ENCODE peak calls at places on chromosomes 5 and 9, in four cellular contexts. F is body of pancreas, H is activated B cell treated with CpG ODN at 0.5 μM for 24 hours, T is MM.1S. D is an unnamed sample.
A peak's percentile ranks its signal among the peaks of the same experiment; 100 is the strongest.

GRCh38 chr9:21267806-21268657 is 28.2 kb upstream of the IFNA14 start:
- DNase-seq in T (no peak), F (no peak), H (no peak), D (no peak)

GRCh38 chr9:128689293-128689770 is 310 bp downstream of the SET start:
- DNase-seq in F (peak; percentile 67), T (no peak), H (no peak), D (no peak)

GRCh38 chr9:91157891-91158660 is 203.6 kb downstream of the AUH start:
- DNase-seq in H (no peak), F (no peak), T (no peak), D (no peak)

GRCh38 chr9:134570726-134571325 is 70.8 kb upstream of the COL5A1 start:
- DNase-seq in H (no peak), F (peak; percentile 1), T (no peak), D (no peak)

GRCh38 chr9:76370656-76371055 is 23.6 kb downstream of the RFK start:
- DNase-seq in H (no peak), F (no peak), T (no peak), D (no peak)

GRCh38 chr5:180287868-180288267 is 4.0 kb downstream of the MAPK9 start:
- DNase-seq in H (no peak), T (no peak), F (no peak), D (no peak)

GRCh38 chr9:128406848-128407391 is 13.7 kb upstream of the CERCAM start:
- DNase-seq in H (no peak), F (no peak), T (no peak), D (no peak)

GRCh38 chr9:114908796-114909448 is 21.5 kb downstream of the TNFSF8 start:
- DNase-seq in H (no peak), F (no peak), T (peak; percentile 33), D (no peak)

GRCh38 chr5:126877011-126877410 is 100.1 kb downstream of the LMNB1 start:
- DNase-seq in F (no peak), H (no peak), T (no peak), D (no peak)

GRCh38 chr9:125025584-125025983 is 84.7 kb upstream of the GOLGA1 start:
- DNase-seq in F (no peak), H (no peak), T (no peak), D (no peak)

GRCh38 chr5:169474226-169474625 is 109.3 kb upstream of the SPDL1 start:
- DNase-seq in T (no peak), H (no peak), F (no peak), D (no peak)

GRCh38 chr5:134138416-134139376 is 24.2 kb downstream of the TCF7 start:
- DNase-seq in T (peak; percentile 33), H (peak; percentile 19), F (peak; percentile 8), D (no peak)

GRCh38 chr9:123724211-123724831 is 205.6 kb downstream of the DENND1A start:
- DNase-seq in H (no peak), F (no peak), T (peak; percentile 26), D (no peak)

GRCh38 chr5:131423056-131423455 is 159.2 kb downstream of the CDC42SE2 start:
- DNase-seq in T (no peak), F (no peak), H (no peak), D (no peak)

GRCh38 chr5:109865636-109866035 is 175.9 kb downstream of the MAN2A1 start:
- DNase-seq in T (no peak), F (peak; percentile 32), H (no peak), D (no peak)

GRCh38 chr9:112041536-112042243 is 133.4 kb downstream of the SUSD1 start:
- DNase-seq in T (no peak), H (no peak), F (peak; percentile 33), D (no peak)

GRCh38 chr5:2103940-2104339 is 221.2 kb upstream of the IRX4 start:
- DNase-seq in H (no peak), F (no peak), T (no peak), D (no peak)

GRCh38 chr5:891837-892389 is 688 bp downstream of the BRD9 start:
- DNase-seq in T (peak; percentile 11), H (peak; percentile 22), F (no peak), D (peak; percentile 28)

GRCh38 chr9:125843646-125844045 is 96.5 kb downstream of the PBX3 start:
- DNase-seq in F (no peak), T (no peak), H (no peak), D (no peak)

GRCh38 chr5:160747963-160748362 is 104.0 kb downstream of the ATP10B start:
- DNase-seq in H (no peak), T (peak; percentile 90), F (no peak), D (no peak)

GRCh38 chr5:83473344-83474169 is 2.0 kb downstream of the VCAN start:
- DNase-seq in H (peak; percentile 33), F (peak; percentile 70), T (peak; percentile 78), D (peak; percentile 92)

GRCh38 chr5:63794979-63795378 is 167.3 kb downstream of the HTR1A start:
- DNase-seq in T (no peak), H (no peak), F (no peak), D (no peak)

GRCh38 chr5:22541037-22541436 is 312.1 kb downstream of the CDH12 start:
- DNase-seq in F (no peak), H (no peak), T (no peak), D (no peak)

GRCh38 chr5:79186455-79186854 is 49.5 kb upstream of the JMY start:
- DNase-seq in H (no peak), F (no peak), T (no peak), D (no peak)

GRCh38 chr9:108053555-108054061 is 564.0 kb upstream of the KLF4 start:
- DNase-seq in H (no peak), F (peak; percentile 63), T (no peak), D (no peak)

GRCh38 chr9:38437193-38437823 is 13.1 kb upstream of the IGFBPL1 start:
- DNase-seq in F (peak; percentile 48), H (no peak), T (no peak), D (no peak)

GRCh38 chr9:121369595-121370265 is at the start of gene STOM:
- DNase-seq in T (peak; percentile 42), F (peak; percentile 78), H (no peak), D (no peak)

GRCh38 chr9:130268521-130269131 is 3.1 kb downstream of the HMCN2 start:
- DNase-seq in T (no peak), F (no peak), H (no peak), D (no peak)

GRCh38 chr5:141958773-141959172 is 771 bp upstream of the PCDH12 start:
- DNase-seq in F (no peak), H (no peak), T (no peak), D (no peak)

GRCh38 chr5:72271696-72272095 is 48.3 kb downstream of the MRPS27 start:
- DNase-seq in T (no peak), F (no peak), H (no peak), D (no peak)

GRCh38 chr9:93210324-93210973 is 26.5 kb downstream of the WNK2 start:
- DNase-seq in F (no peak), T (no peak), H (no peak), D (no peak)

GRCh38 chr5:142717582-142718215 is 31.8 kb upstream of the FGF1 start:
- DNase-seq in F (no peak), T (peak; percentile 12), H (no peak), D (no peak)

GRCh38 chr5:145991044-145991575 is 54.7 kb downstream of the SH3RF2 start:
- DNase-seq in T (no peak), F (no peak), H (no peak), D (no peak)

GRCh38 chr9:114434878-114435311 is 47.1 kb upstream of the AKNA start:
- DNase-seq in F (peak; percentile 19), T (peak; percentile 17), H (no peak), D (peak; percentile 20)

GRCh38 chr5:125446986-125447385 is 700.5 kb upstream of the ZNF608 start:
- DNase-seq in T (no peak), F (no peak), H (no peak), D (no peak)

GRCh38 chr5:9350301-9350797 is 195.5 kb downstream of the SEMA5A start:
- DNase-seq in T (no peak), H (no peak), F (no peak), D (no peak)

DNA sequence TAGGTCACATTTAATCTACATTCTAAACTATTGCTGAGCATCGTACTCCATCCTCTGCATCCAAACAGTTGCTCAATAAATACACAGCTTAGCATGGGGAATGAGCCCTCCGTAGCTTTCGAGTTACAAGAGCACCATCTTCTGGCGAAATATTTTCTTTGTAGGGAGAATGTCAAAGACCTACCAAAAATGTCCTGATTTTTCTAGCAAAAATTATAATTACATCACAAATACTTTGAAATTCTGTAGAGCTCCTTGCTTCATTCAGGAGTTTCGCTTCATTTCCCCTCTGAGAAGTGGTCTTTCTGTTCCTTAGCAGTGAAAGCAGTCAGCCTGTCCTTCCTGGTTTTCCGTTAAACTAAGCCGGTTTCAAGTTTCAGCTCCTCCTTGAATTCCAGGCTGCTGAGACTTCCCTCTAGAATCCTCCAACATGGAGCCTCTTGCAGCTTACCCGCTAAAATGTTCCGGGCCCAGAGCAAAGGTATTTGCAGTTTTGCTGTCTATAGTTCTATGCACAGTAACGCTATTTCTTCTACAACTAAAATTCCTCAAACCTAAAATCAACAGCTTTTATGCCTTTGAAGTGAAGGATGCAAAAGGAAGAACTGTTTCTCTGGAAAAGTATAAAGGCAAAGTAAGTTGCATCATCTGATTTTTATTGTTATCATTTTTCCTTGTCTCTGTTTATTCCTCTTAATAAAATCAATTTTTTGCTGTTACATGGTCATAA is at the start of gene GPX8:
- DNase-seq in T (peak; percentile 41), F (no peak), H (no peak), D (peak; percentile 40)
- TF ChIP-seq CTCF in T (peak; percentile 46), F (peak; percentile 60), H (no peak), D (peak; percentile 46)

DNA sequence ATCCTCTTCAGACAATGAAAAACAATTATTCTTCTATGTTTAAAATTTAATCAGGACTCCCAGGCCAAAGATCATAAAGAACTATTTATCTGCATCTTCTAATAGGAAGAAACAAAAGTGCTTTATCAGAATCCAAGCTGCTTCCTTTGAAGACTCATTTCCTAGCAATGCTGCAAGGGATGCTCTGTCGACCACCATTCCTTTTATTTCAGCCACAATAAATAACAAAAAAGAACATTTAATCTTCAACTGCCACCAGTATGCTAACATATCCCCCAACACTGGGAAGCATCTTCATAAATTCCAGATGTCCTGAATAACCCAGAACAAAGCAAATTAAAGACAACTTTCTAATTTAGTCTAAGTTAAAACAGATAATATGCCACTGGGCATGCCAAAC is 68.7 kb downstream of the PKD2L2 start:
- DNase-seq in T (no peak), F (no peak), H (no peak), D (no peak)
- TF ChIP-seq CTCF in T (no peak), F (no peak), H (no peak), D (no peak)

DNA sequence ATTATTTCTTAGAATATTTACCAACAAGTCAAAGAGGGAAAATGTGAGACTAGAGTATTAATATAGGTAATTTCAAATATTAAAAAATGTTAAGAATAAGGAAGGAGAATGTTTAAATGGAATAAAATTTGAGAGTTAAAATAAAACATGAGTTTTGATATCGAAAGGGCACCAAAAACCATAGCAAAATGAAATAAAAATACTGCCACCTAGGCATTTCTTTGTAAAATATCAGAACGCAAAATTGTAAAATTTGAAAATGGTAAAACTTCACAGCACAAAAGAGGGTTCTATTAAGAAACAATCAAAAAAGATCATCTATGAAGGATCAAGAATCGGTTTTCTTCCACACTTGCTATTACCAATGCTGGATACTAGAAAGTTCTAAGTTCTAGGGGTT is 418.3 kb downstream of the TAF11L14 start:
- DNase-seq in H (no peak), T (no peak), F (no peak), D (no peak)
- TF ChIP-seq CTCF in H (no peak), T (no peak), F (no peak), D (no peak)

DNA sequence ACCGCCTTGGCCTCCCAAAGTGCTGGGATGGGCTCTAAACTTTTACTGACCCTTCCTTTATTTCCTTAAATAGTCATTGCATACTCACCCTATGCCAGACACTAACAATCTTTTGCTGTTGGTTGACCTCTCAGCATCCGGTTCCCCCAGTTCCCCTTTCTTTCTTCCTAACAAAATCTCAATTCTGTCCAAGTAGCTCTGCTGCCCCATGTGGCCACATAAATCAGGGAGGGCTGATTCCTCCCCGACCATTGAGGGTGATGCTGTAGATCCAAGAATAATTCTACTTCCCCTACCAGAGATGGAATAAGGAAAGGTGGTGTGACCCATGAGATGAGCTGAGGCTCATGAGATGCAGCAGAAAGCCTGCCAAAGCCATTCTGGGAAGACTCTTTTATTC is 315.3 kb upstream of the MSX2 start:
- DNase-seq in H (no peak), F (no peak), T (no peak), D (no peak)
- TF ChIP-seq CTCF in H (no peak), F (no peak), T (no peak), D (no peak)